ENCODE peak calls at places on chromosomes 16 and 17, in five cellular contexts. One of them, this sample, is unnamed.

GRCh38 chr17:65202833-65203571 is 65.8 kb downstream of the RGS9 start:
- DNase-seq in keratinocyte: no peak
- DNase-seq in neural progenitor cell: no peak
- DNase-seq in DND-41: no peak
- DNase-seq in MM.1S: no peak
- DNase-seq in this sample: no peak

GRCh38 chr16:48405153-48405552 is 19.9 kb upstream of the SIAH1 start:
- DNase-seq in keratinocyte: no peak
- DNase-seq in neural progenitor cell: no peak
- DNase-seq in DND-41: no peak
- DNase-seq in MM.1S: no peak
- DNase-seq in this sample: no peak

GRCh38 chr17:13994050-13994449 is 75.3 kb upstream of the COX10 start:
- DNase-seq in keratinocyte: no peak
- DNase-seq in neural progenitor cell: no peak
- DNase-seq in DND-41: no peak
- DNase-seq in MM.1S: no peak
- DNase-seq in this sample: no peak

GRCh38 chr16:15830832-15831451 is 25.9 kb downstream of the MYH11 start:
- DNase-seq in keratinocyte: no peak
- DNase-seq in neural progenitor cell: no peak
- DNase-seq in DND-41: no peak
- DNase-seq in MM.1S: no peak
- DNase-seq in this sample: no peak

GRCh38 chr16:991759-992158 is 10.2 kb downstream of the SOX8 start:
- DNase-seq in keratinocyte: no peak
- DNase-seq in neural progenitor cell: no peak
- DNase-seq in DND-41: no peak
- DNase-seq in MM.1S: no peak
- DNase-seq in this sample: no peak

GRCh38 chr16:67158637-67159600 is 790 bp downstream of the TRADD start:
- DNase-seq in keratinocyte: no peak
- DNase-seq in neural progenitor cell: peak; percentile 70
- DNase-seq in DND-41: peak; percentile 77
- DNase-seq in MM.1S: peak; percentile 94
- DNase-seq in this sample: peak; percentile 81

GRCh38 chr16:26475579-26475978 is 591.1 kb upstream of the C16orf82 start:
- DNase-seq in keratinocyte: no peak
- DNase-seq in neural progenitor cell: no peak
- DNase-seq in DND-41: no peak
- DNase-seq in MM.1S: no peak
- DNase-seq in this sample: no peak

GRCh38 chr17:45320931-45321461 is 4.2 kb upstream of the MAP3K14 start:
- DNase-seq in keratinocyte: no peak
- DNase-seq in neural progenitor cell: no peak
- DNase-seq in DND-41: no peak
- DNase-seq in MM.1S: no peak
- DNase-seq in this sample: peak; percentile 98

GRCh38 chr16:65153365-65154105 is 31.7 kb upstream of the CDH11 start:
- DNase-seq in keratinocyte: no peak
- DNase-seq in neural progenitor cell: peak; percentile 50
- DNase-seq in DND-41: no peak
- DNase-seq in MM.1S: no peak
- DNase-seq in this sample: no peak

GRCh38 chr17:50195196-50195865 is 6.1 kb downstream of the COL1A1 start:
- DNase-seq in keratinocyte: no peak
- DNase-seq in neural progenitor cell: no peak
- DNase-seq in DND-41: no peak
- DNase-seq in MM.1S: no peak
- DNase-seq in this sample: no peak

GRCh38 chr16:82848013-82848412 is 221.2 kb downstream of the CDH13 start:
- DNase-seq in keratinocyte: no peak
- DNase-seq in neural progenitor cell: no peak
- DNase-seq in DND-41: no peak
- DNase-seq in MM.1S: no peak
- DNase-seq in this sample: no peak

GRCh38 chr17:36993227-36993626 is 44.5 kb downstream of the AATF start:
- DNase-seq in keratinocyte: no peak
- DNase-seq in neural progenitor cell: no peak
- DNase-seq in DND-41: no peak
- DNase-seq in MM.1S: no peak
- DNase-seq in this sample: no peak

GRCh38 chr17:50483266-50483665 is 4.6 kb downstream of the RSAD1 start:
- DNase-seq in keratinocyte: no peak
- DNase-seq in neural progenitor cell: no peak
- DNase-seq in DND-41: no peak
- DNase-seq in MM.1S: no peak
- DNase-seq in this sample: no peak

GRCh38 chr17:81294512-81295030 is 536 bp downstream of the SLC38A10 start:
- DNase-seq in keratinocyte: no peak
- DNase-seq in neural progenitor cell: peak; percentile 45
- DNase-seq in DND-41: peak; percentile 41
- DNase-seq in MM.1S: no peak
- DNase-seq in this sample: no peak

GRCh38 chr16:12524658-12525057 is 279.0 kb downstream of the CPPED1 start:
- DNase-seq in keratinocyte: no peak
- DNase-seq in neural progenitor cell: no peak
- DNase-seq in DND-41: no peak
- DNase-seq in MM.1S: no peak
- DNase-seq in this sample: no peak

GRCh38 chr17:3762922-3763776 is 37.8 kb downstream of the ITGAE start:
- DNase-seq in keratinocyte: no peak
- DNase-seq in neural progenitor cell: no peak
- DNase-seq in DND-41: no peak
- DNase-seq in MM.1S: no peak
- DNase-seq in this sample: no peak

GRCh38 chr16:12802661-12803060 is 1.0 kb downstream of the CPPED1 start:
- DNase-seq in keratinocyte: no peak
- DNase-seq in neural progenitor cell: no peak
- DNase-seq in DND-41: no peak
- DNase-seq in MM.1S: no peak
- DNase-seq in this sample: peak; percentile 38

GRCh38 chr17:73371285-73371684 is 59.5 kb upstream of the CDC42EP4 start:
- DNase-seq in keratinocyte: no peak
- DNase-seq in neural progenitor cell: no peak
- DNase-seq in DND-41: no peak
- DNase-seq in MM.1S: no peak
- DNase-seq in this sample: no peak

GRCh38 chr17:46876353-46876887 is 25.0 kb downstream of the WNT9B start:
- DNase-seq in keratinocyte: peak; percentile 17
- DNase-seq in neural progenitor cell: peak; percentile 53
- DNase-seq in DND-41: no peak
- DNase-seq in MM.1S: peak; percentile 76
- DNase-seq in this sample: peak; percentile 55

GRCh38 chr17:38914741-38915638 is 10.4 kb upstream of the LASP1NB start:
- DNase-seq in keratinocyte: no peak
- DNase-seq in neural progenitor cell: no peak
- DNase-seq in DND-41: no peak
- DNase-seq in MM.1S: no peak
- DNase-seq in this sample: no peak

GRCh38 chr17:3964203-3965122 is at the start of gene ATP2A3:
- DNase-seq in keratinocyte: no peak
- DNase-seq in neural progenitor cell: peak; percentile 51
- DNase-seq in DND-41: peak; percentile 85
- DNase-seq in MM.1S: peak; percentile 77
- DNase-seq in this sample: no peak

GRCh38 chr16:3774156-3774767 is 56.9 kb upstream of the TRAP1 start:
- DNase-seq in keratinocyte: no peak
- DNase-seq in neural progenitor cell: no peak
- DNase-seq in DND-41: no peak
- DNase-seq in MM.1S: no peak
- DNase-seq in this sample: no peak

GRCh38 chr16:2912330-2913199 is 834 bp downstream of the FLYWCH1 start:
- DNase-seq in keratinocyte: no peak
- DNase-seq in neural progenitor cell: peak; percentile 58
- DNase-seq in DND-41: peak; percentile 37
- DNase-seq in MM.1S: peak; percentile 42
- DNase-seq in this sample: peak; percentile 25

GRCh38 chr16:85126383-85126730 is 14.1 kb upstream of the CIBAR2 start:
- DNase-seq in keratinocyte: no peak
- DNase-seq in neural progenitor cell: no peak
- DNase-seq in DND-41: no peak
- DNase-seq in MM.1S: no peak
- DNase-seq in this sample: no peak

GRCh38 chr17:50769884-50770283 is 2.6 kb upstream of the ANKRD40CL start:
- DNase-seq in keratinocyte: no peak
- DNase-seq in neural progenitor cell: no peak
- DNase-seq in DND-41: no peak
- DNase-seq in MM.1S: no peak
- DNase-seq in this sample: no peak

GRCh38 chr17:1916339-1916738 is 86.5 kb downstream of the RPA1 start:
- DNase-seq in keratinocyte: no peak
- DNase-seq in neural progenitor cell: no peak
- DNase-seq in DND-41: no peak
- DNase-seq in MM.1S: no peak
- DNase-seq in this sample: no peak

GRCh38 chr17:70919241-70919640 is 749.9 kb downstream of the KCNJ2 start:
- DNase-seq in keratinocyte: no peak
- DNase-seq in neural progenitor cell: no peak
- DNase-seq in DND-41: no peak
- DNase-seq in MM.1S: no peak
- DNase-seq in this sample: no peak

GRCh38 chr16:58661199-58661830 is 23.3 kb downstream of the SLC38A7 start:
- DNase-seq in keratinocyte: no peak
- DNase-seq in neural progenitor cell: peak; percentile 79
- DNase-seq in DND-41: no peak
- DNase-seq in MM.1S: peak; percentile 63
- DNase-seq in this sample: peak; percentile 51

GRCh38 chr17:19705201-19705600 is 11.2 kb downstream of the SLC47A2 start:
- DNase-seq in keratinocyte: no peak
- DNase-seq in neural progenitor cell: no peak
- DNase-seq in DND-41: no peak
- DNase-seq in MM.1S: no peak
- DNase-seq in this sample: no peak

GRCh38 chr17:63984206-63984605 is 11.5 kb upstream of the SCN4A start:
- DNase-seq in keratinocyte: no peak
- DNase-seq in neural progenitor cell: no peak
- DNase-seq in DND-41: no peak
- DNase-seq in MM.1S: no peak
- DNase-seq in this sample: no peak

GRCh38 chr16:48831081-48831722 is 221.2 kb upstream of the N4BP1 start:
- DNase-seq in keratinocyte: no peak
- DNase-seq in neural progenitor cell: peak; percentile 54
- DNase-seq in DND-41: no peak
- DNase-seq in MM.1S: no peak
- DNase-seq in this sample: no peak

GRCh38 chr16:87431926-87432325 is 39.8 kb downstream of the MAP1LC3B start:
- DNase-seq in keratinocyte: peak; percentile 19
- DNase-seq in neural progenitor cell: no peak
- DNase-seq in DND-41: no peak
- DNase-seq in MM.1S: no peak
- DNase-seq in this sample: no peak

GRCh38 chr17:67427410-67427809 is 50.3 kb downstream of the PITPNC1 start:
- DNase-seq in keratinocyte: no peak
- DNase-seq in neural progenitor cell: no peak
- DNase-seq in DND-41: no peak
- DNase-seq in MM.1S: no peak
- DNase-seq in this sample: no peak

GRCh38 chr17:15185625-15185991 is 79.5 kb downstream of the PMP22 start:
- DNase-seq in keratinocyte: no peak
- DNase-seq in neural progenitor cell: no peak
- DNase-seq in DND-41: no peak
- DNase-seq in MM.1S: no peak
- DNase-seq in this sample: no peak

GRCh38 chr17:40356906-40357861 is 7.4 kb downstream of the GJD3 start:
- DNase-seq in keratinocyte: no peak
- DNase-seq in neural progenitor cell: no peak
- DNase-seq in DND-41: no peak
- DNase-seq in MM.1S: no peak
- DNase-seq in this sample: no peak

GRCh38 chr17:7001562-7001961 is 5.7 kb downstream of the ALOX12 start:
- DNase-seq in keratinocyte: no peak
- DNase-seq in neural progenitor cell: peak; percentile 52
- DNase-seq in DND-41: peak; percentile 41
- DNase-seq in MM.1S: peak; percentile 54
- DNase-seq in this sample: no peak

GRCh38 chr17:63917646-63918045 is 993 bp downstream of the GH1 start:
- DNase-seq in keratinocyte: no peak
- DNase-seq in neural progenitor cell: no peak
- DNase-seq in DND-41: no peak
- DNase-seq in MM.1S: no peak
- DNase-seq in this sample: no peak

GRCh38 chr17:30376621-30377452 is 1.9 kb upstream of the CPD start:
- DNase-seq in keratinocyte: no peak
- DNase-seq in neural progenitor cell: no peak
- DNase-seq in DND-41: peak; percentile 10
- DNase-seq in MM.1S: peak; percentile 49
- DNase-seq in this sample: peak; percentile 87

GRCh38 chr16:12618515-12618914 is 185.2 kb downstream of the CPPED1 start:
- DNase-seq in keratinocyte: no peak
- DNase-seq in neural progenitor cell: no peak
- DNase-seq in DND-41: no peak
- DNase-seq in MM.1S: no peak
- DNase-seq in this sample: no peak

GRCh38 chr17:48646183-48647102 is 20.3 kb upstream of the HOXB9 start:
- DNase-seq in keratinocyte: no peak
- DNase-seq in neural progenitor cell: peak; percentile 42
- DNase-seq in DND-41: no peak
- DNase-seq in MM.1S: no peak
- DNase-seq in this sample: no peak
- H3K4me3 ChIP-seq in keratinocyte: no peak overlapping the region
- H3K4me3 ChIP-seq in neural progenitor cell: no peak overlapping the region
- H3K4me3 ChIP-seq in DND-41: no peak overlapping the region
- H3K4me3 ChIP-seq in MM.1S: peak overlapping the region; percentile 44
- H3K4me3 ChIP-seq in this sample: no peak overlapping the region

GRCh38 chr17:41528959-41529353 is 848 bp upstream of the KRT19 start:
- DNase-seq in keratinocyte: no peak
- DNase-seq in neural progenitor cell: peak; percentile 68
- DNase-seq in DND-41: no peak
- DNase-seq in MM.1S: no peak
- DNase-seq in this sample: peak; percentile 57
- H3K4me2 ChIP-seq in keratinocyte: no peak overlapping the region
- H3K4me2 ChIP-seq in neural progenitor cell: peak overlapping the region; percentile 87
- H3K4me2 ChIP-seq in DND-41: no peak overlapping the region
- H3K4me2 ChIP-seq in MM.1S: no peak overlapping the region
- H3K4me2 ChIP-seq in this sample: peak overlapping the region; percentile 98

GRCh38 chr17:9905078-9905415 is at the start of gene RCVRN:
- DNase-seq in keratinocyte: no peak
- DNase-seq in neural progenitor cell: no peak
- DNase-seq in DND-41: no peak
- DNase-seq in MM.1S: no peak
- DNase-seq in this sample: no peak
- H3K4me3 ChIP-seq in keratinocyte: no peak within 1 kb of the TSS
- H3K4me3 ChIP-seq in neural progenitor cell: no peak within 1 kb of the TSS
- H3K4me3 ChIP-seq in DND-41: no peak within 1 kb of the TSS
- H3K4me3 ChIP-seq in MM.1S: no peak within 1 kb of the TSS
- H3K4me3 ChIP-seq in this sample: no peak within 1 kb of the TSS

GRCh38 chr17:69287168-69287567 is 39.8 kb downstream of the ABCA5 start:
- DNase-seq in keratinocyte: peak; percentile 4
- DNase-seq in neural progenitor cell: no peak
- DNase-seq in DND-41: no peak
- DNase-seq in MM.1S: no peak
- DNase-seq in this sample: no peak

GRCh38 chr17:69284646-69285045 is 42.3 kb downstream of the ABCA5 start:
- DNase-seq in keratinocyte: no peak
- DNase-seq in neural progenitor cell: no peak
- DNase-seq in DND-41: no peak
- DNase-seq in MM.1S: no peak
- DNase-seq in this sample: no peak

GRCh38 chr17:69282002-69282401 is 44.9 kb downstream of the ABCA5 start:
- DNase-seq in keratinocyte: no peak
- DNase-seq in neural progenitor cell: no peak
- DNase-seq in DND-41: no peak
- DNase-seq in MM.1S: no peak
- DNase-seq in this sample: no peak

GRCh38 chr17:69286257-69286656 is 40.7 kb downstream of the ABCA5 start:
- DNase-seq in keratinocyte: no peak
- DNase-seq in neural progenitor cell: no peak
- DNase-seq in DND-41: no peak
- DNase-seq in MM.1S: no peak
- DNase-seq in this sample: no peak
- H3K4me2 ChIP-seq in keratinocyte: no peak overlapping the region
- H3K4me2 ChIP-seq in neural progenitor cell: no peak overlapping the region
- H3K4me2 ChIP-seq in DND-41: no peak overlapping the region
- H3K4me2 ChIP-seq in MM.1S: no peak overlapping the region
- H3K4me2 ChIP-seq in this sample: no peak overlapping the region

This sample was measured in PC-9.